ENCODE peak calls at places on chromosome 2, in six cellular contexts. O is posterior vena cava; R is globus pallidus; V is LNCaP clone FGC; Y is stimulated activated CD4-positive, alpha-beta T cell treated with anti-CD3 and anti-CD28 coated beads, Interleukin-1b, Interleukin-23, amount 100 ng/mL, for 48 hours; H is AG08396. Q is an unnamed sample.

GRCh38 chr2:11930211-11930761 is 183.9 kb downstream of the LPIN1 start:
- DNase-seq in O (no peak), R (peak), V (no peak), Y (no peak), H (no peak), Q (peak)

GRCh38 chr2:226660524-226660923 is 139.1 kb downstream of the IRS1 start:
- DNase-seq in O (no peak), R (no peak), V (no peak), Y (no peak), H (peak), Q (no peak)

GRCh38 chr2:134927195-134927594 is 8.6 kb downstream of the CCNT2 start:
- DNase-seq in O (no peak), R (no peak), V (no peak), Y (no peak), H (peak), Q (no peak)

GRCh38 chr2:213336253-213336770 is 52.0 kb downstream of the SPAG16 start:
- DNase-seq in O (no peak), R (no peak), V (no peak), Y (no peak), H (no peak), Q (no peak)

GRCh38 chr2:98311771-98312545 is 34.3 kb upstream of the CNGA3 start:
- DNase-seq in O (no peak), R (no peak), V (no peak), Y (no peak), H (no peak), Q (no peak)

GRCh38 chr2:77397763-77398162 is 124.4 kb downstream of the LRRTM4 start:
- DNase-seq in O (no peak), R (no peak), V (no peak), Y (no peak), H (no peak), Q (no peak)

GRCh38 chr2:239148495-239149200 is 252.2 kb downstream of the HDAC4 start:
- DNase-seq in O (peak), R (no peak), V (no peak), Y (no peak), H (no peak), Q (no peak)

GRCh38 chr2:234033174-234033573 is 17.3 kb upstream of the SPP2 start:
- DNase-seq in O (no peak), R (no peak), V (no peak), Y (no peak), H (no peak), Q (no peak)

GRCh38 chr2:171347158-171347557 is 86.6 kb downstream of the METTL8 start:
- DNase-seq in O (no peak), R (no peak), V (no peak), Y (peak), H (peak), Q (no peak)

GRCh38 chr2:101720732-101721131 is 23.2 kb downstream of the MAP4K4 start:
- DNase-seq in O (no peak), R (no peak), V (no peak), Y (no peak), H (no peak), Q (no peak)

GRCh38 chr2:133146893-133147292 is 421.4 kb downstream of the NCKAP5 start:
- DNase-seq in O (no peak), R (no peak), V (no peak), Y (no peak), H (no peak), Q (no peak)

GRCh38 chr2:230980468-230980867 is 15.5 kb upstream of the SPATA3 start:
- DNase-seq in O (no peak), R (no peak), V (no peak), Y (no peak), H (no peak), Q (no peak)

GRCh38 chr2:176122633-176123482 is at the start of gene HOXD9:
- DNase-seq in O (peak), R (no peak), V (no peak), Y (no peak), H (no peak), Q (no peak)

GRCh38 chr2:127195140-127196074 is 24.7 kb downstream of the CYP27C1 start:
- DNase-seq in O (no peak), R (no peak), V (no peak), Y (no peak), H (no peak), Q (no peak)

GRCh38 chr2:73986085-73986680 is 1.5 kb downstream of the TET3 start:
- DNase-seq in O (no peak), R (no peak), V (no peak), Y (peak), H (no peak), Q (peak)

GRCh38 chr2:23602113-23602512 is 217.1 kb downstream of the KLHL29 start:
- DNase-seq in O (peak), R (no peak), V (no peak), Y (no peak), H (no peak), Q (no peak)

GRCh38 chr2:157254041-157254440 is 3.5 kb upstream of the GALNT5 start:
- DNase-seq in O (no peak), R (no peak), V (no peak), Y (no peak), H (no peak), Q (no peak)

GRCh38 chr2:240972636-240973521 is 25.5 kb upstream of the SNED1 start:
- DNase-seq in O (peak), R (peak), V (no peak), Y (no peak), H (peak), Q (no peak)

GRCh38 chr2:219131744-219132143 is 28.9 kb downstream of the NHEJ1 start:
- DNase-seq in O (no peak), R (no peak), V (no peak), Y (no peak), H (no peak), Q (no peak)

GRCh38 chr2:66560683-66561082 is 125.8 kb downstream of the MEIS1 start:
- DNase-seq in O (no peak), R (no peak), V (no peak), Y (no peak), H (no peak), Q (no peak)

GRCh38 chr2:60958800-60959199 is 58.7 kb upstream of the PEX13 start:
- DNase-seq in O (no peak), R (no peak), V (no peak), Y (no peak), H (peak), Q (no peak)

GRCh38 chr2:20488136-20488705 is 41.3 kb downstream of the RHOB start:
- DNase-seq in O (peak), R (no peak), V (no peak), Y (no peak), H (no peak), Q (no peak)

GRCh38 chr2:72917875-72918660 is 749 bp downstream of the EMX1 start:
- DNase-seq in O (no peak), R (no peak), V (no peak), Y (no peak), H (no peak), Q (peak)

GRCh38 chr2:227370791-227371312 is 8.3 kb downstream of the TM4SF20 start:
- DNase-seq in O (no peak), R (no peak), V (no peak), Y (peak), H (no peak), Q (peak)

GRCh38 chr2:200968735-200969134 is 5.3 kb upstream of the ORC2 start:
- DNase-seq in O (no peak), R (no peak), V (no peak), Y (no peak), H (no peak), Q (no peak)

GRCh38 chr2:177249038-177249437 is 15.5 kb downstream of the NFE2L2 start:
- DNase-seq in O (no peak), R (no peak), V (no peak), Y (no peak), H (no peak), Q (no peak)